ENCODE peak calls at places on chromosomes 13 and 19, in ten cellular contexts. E, K, P, M, T, X, G, C, V and Y are unnamed samples.

GRCh38 chr13:28313579-28313978 is 175.2 kb downstream of the PAN3 start:
- DNase-seq in X (no peak), G (no peak), T (no peak), P (no peak), V (no peak), C (no peak), M (peak), E (no peak), K (no peak), Y (peak)

GRCh38 chr13:89577301-89577700 is 1770.2 kb upstream of the MIR17HG start:
- DNase-seq in X (no peak), C (no peak), V (no peak), M (no peak), K (no peak), P (no peak), E (no peak), T (no peak), G (no peak), Y (no peak)

GRCh38 chr13:90414691-90415596 is 932.5 kb upstream of the MIR17HG start:
- DNase-seq in G (no peak), P (no peak), E (no peak), V (peak), T (peak), K (peak), M (no peak), X (no peak), C (peak), Y (peak)

GRCh38 chr19:3801412-3802096 is 15.4 kb upstream of the MATK start:
- DNase-seq in M (peak), V (no peak), T (peak), G (no peak), E (peak), C (no peak), P (peak), K (no peak), X (peak), Y (peak)

GRCh38 chr13:33710924-33711323 is 107.0 kb upstream of the RFC3 start:
- DNase-seq in G (no peak), M (no peak), K (no peak), T (no peak), P (no peak), X (no peak), V (no peak), C (no peak), E (no peak), Y (no peak)

GRCh38 chr13:30002577-30002976 is 152.2 kb upstream of the UBL3 start:
- DNase-seq in M (peak), V (no peak), T (peak), G (no peak), P (no peak), X (no peak), C (no peak), K (peak), E (no peak), Y (peak)

GRCh38 chr13:40164137-40164536 is 502.3 kb downstream of the FOXO1 start:
- DNase-seq in M (no peak), K (no peak), X (no peak), T (no peak), G (no peak), P (no peak), C (peak), V (peak), E (no peak), Y (peak)

GRCh38 chr13:33692531-33692930 is 125.4 kb upstream of the RFC3 start:
- DNase-seq in M (no peak), P (no peak), K (no peak), E (no peak), C (no peak), T (no peak), X (no peak), G (no peak), V (no peak), Y (no peak)

GRCh38 chr13:48908381-48909087 is 67.2 kb upstream of the FNDC3A start:
- DNase-seq in T (peak), M (no peak), V (no peak), G (no peak), C (no peak), X (no peak), E (no peak), P (no peak), K (peak), Y (peak)

GRCh38 chr19:6593651-6594416 is 2.9 kb upstream of the CD70 start:
- DNase-seq in M (peak), T (no peak), E (peak), G (no peak), K (no peak), P (no peak), C (no peak), V (no peak), X (no peak), Y (peak)

GRCh38 chr13:40329682-40330485 is 336.6 kb downstream of the FOXO1 start:
- DNase-seq in G (no peak), P (no peak), K (peak), M (peak), E (no peak), C (no peak), X (no peak), T (peak), V (no peak), Y (peak)

GRCh38 chr13:113638173-113638746 is 19.7 kb downstream of the ATP4B start:
- DNase-seq in V (no peak), X (no peak), P (peak), K (no peak), E (peak), T (no peak), G (no peak), M (no peak), C (no peak), Y (no peak)

GRCh38 chr13:74047925-74048324 is 86.3 kb downstream of the KLF12 start:
- DNase-seq in E (no peak), C (peak), K (no peak), V (no peak), G (no peak), X (no peak), M (no peak), T (peak), P (peak), Y (peak)

GRCh38 chr13:34179481-34179880 is 361.5 kb downstream of the RFC3 start:
- DNase-seq in E (no peak), V (peak), C (no peak), G (no peak), P (no peak), M (no peak), K (peak), X (no peak), T (peak), Y (peak)

GRCh38 chr19:46559203-46559602 is 41.9 kb upstream of the CALM3 start:
- DNase-seq in V (no peak), C (no peak), K (no peak), X (no peak), T (no peak), E (no peak), G (no peak), M (no peak), P (no peak), Y (no peak)

GRCh38 chr13:47903836-47904235 is 97.2 kb downstream of the SUCLA2 start:
- DNase-seq in G (no peak), T (peak), V (no peak), P (no peak), M (no peak), C (no peak), K (peak), X (no peak), E (no peak), Y (peak)

GRCh38 chr13:58583961-58584360 is 952.4 kb downstream of the PCDH17 start:
- DNase-seq in P (no peak), K (peak), G (no peak), V (no peak), T (peak), X (no peak), E (no peak), C (no peak), M (no peak), Y (peak)

DNA sequence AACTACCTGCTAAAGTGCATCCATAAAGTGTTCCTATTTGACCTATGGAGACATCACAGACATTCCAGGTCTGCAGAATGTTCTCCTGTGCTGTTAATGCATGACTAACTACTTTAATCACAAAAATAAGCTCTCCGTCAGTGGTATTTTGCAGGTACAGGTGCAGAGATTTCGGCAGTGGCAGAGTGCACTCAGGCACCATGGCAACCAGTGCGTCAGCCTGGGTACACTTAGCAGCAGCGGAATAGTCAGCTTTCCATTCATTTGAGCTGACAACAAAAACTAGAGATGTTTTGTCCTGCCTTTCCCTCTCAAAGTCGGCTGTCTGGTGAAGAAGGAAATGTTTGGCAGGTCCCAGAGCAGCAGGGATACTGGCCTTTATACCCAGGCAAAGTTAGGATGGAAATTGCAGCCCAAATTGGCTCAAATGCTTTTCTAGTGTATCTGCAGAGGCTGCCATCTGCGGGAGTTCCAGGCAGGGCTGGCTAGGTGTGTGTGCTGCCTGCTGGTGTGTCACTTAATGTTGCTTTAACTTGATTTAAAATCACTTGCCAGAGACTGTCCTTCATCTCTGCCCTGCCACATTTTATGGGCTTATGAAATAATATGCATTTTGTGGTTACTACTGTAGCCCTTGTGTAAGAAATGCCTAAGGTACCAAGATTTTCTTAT is 195.8 kb downstream of the RAP2A start:
- DNase-seq in C (no peak), K (no peak), P (no peak), T (no peak), G (no peak), X (no peak), V (no peak), M (no peak), E (no peak), Y (no peak)
- TF ChIP-seq CTCF in C (no peak), K (no peak), P (no peak), T (no peak), G (no peak), X (no peak), V (no peak), M (no peak), E (no peak), Y (no peak)

DNA sequence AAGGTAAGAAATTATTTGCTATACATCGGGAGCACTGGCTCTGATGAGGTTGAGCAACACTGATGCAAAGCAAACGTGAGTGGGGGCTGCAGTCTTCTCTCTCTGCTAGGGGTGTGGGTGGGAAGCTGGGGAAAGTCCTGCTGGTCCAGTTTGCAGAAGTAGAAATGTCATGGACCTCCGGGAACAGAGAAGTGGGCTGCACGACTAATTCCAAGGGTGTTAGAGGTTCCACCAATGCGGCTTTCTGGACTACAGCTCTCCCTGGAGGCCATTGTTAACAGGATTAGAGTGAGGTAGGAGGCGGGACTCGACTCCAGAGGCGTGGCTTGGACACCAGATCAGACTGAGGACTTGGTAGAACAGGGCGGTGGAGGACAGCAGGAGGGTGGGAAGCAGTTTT is 5.7 kb upstream of the FBXO27 start:
- DNase-seq in G (no peak), C (no peak), X (no peak), E (no peak), V (no peak), P (peak), M (no peak), K (peak), T (no peak), Y (peak)
- TF ChIP-seq CTCF in G (no peak), C (peak), X (no peak), E (no peak), V (peak), P (peak), M (no peak), K (peak), T (no peak), Y (peak)

GRCh38 chr19:16970821-16971220 is 55.8 kb downstream of the CPAMD8 start:
- DNase-seq in T (no peak), K (no peak), C (no peak), E (no peak), V (no peak), P (no peak), G (no peak), M (no peak), X (no peak), Y (no peak)

DNA sequence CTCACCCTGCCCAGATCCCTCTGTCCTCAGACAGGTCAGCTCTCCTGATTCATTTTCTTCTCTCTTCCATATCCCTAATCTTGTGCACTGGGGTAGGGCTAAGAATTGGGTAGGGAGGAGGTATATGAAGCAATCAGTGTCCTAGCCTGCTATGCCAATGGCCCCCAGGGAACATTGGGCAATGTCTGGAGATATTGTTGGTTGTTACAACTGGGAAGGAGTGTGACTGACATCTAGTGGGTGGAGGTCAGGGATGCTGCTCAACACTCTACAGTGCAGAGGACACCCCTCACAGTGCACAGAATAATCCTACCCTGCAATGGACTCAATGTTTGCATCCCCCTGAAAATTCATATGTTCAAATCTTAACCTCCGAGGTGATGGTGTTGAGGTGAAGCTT is 57.5 kb downstream of the CPAMD8 start:
- DNase-seq in P (no peak), K (no peak), G (no peak), X (no peak), T (no peak), M (peak), E (no peak), V (no peak), C (no peak), Y (peak)
- TF ChIP-seq CTCF in P (no peak), K (no peak), G (no peak), X (no peak), T (no peak), M (peak), E (no peak), V (no peak), C (no peak), Y (peak)

GRCh38 chr19:8528500-8528899 is 14.5 kb upstream of the ZNF414 start:
- DNase-seq in T (no peak), E (no peak), K (no peak), X (no peak), C (no peak), V (no peak), G (no peak), P (no peak), M (no peak), Y (no peak)

GRCh38 chr19:8530061-8530679 is 16.2 kb upstream of the ZNF414 start:
- DNase-seq in T (no peak), G (no peak), P (no peak), K (no peak), X (no peak), E (no peak), C (no peak), V (no peak), M (no peak), Y (no peak)

GRCh38 chr19:8529369-8530006 is 15.5 kb upstream of the ZNF414 start:
- DNase-seq in K (no peak), E (no peak), C (no peak), V (no peak), P (no peak), T (no peak), M (no peak), X (no peak), G (no peak), Y (no peak)

GRCh38 chr19:8526345-8527062 is 12.5 kb upstream of the ZNF414 start:
- DNase-seq in P (peak), M (peak), C (peak), V (peak), X (no peak), K (peak), G (peak), E (peak), T (peak), Y (peak)

GRCh38 chr19:8525401-8525684 is 11.4 kb upstream of the ZNF414 start:
- DNase-seq in X (no peak), T (no peak), M (no peak), P (no peak), C (no peak), V (no peak), G (no peak), K (no peak), E (no peak), Y (no peak)
- TF ChIP-seq CTCF in X (no peak), T (no peak), M (peak), P (no peak), C (peak), V (peak), G (peak), K (peak), E (no peak), Y (no peak)

GRCh38 chr19:18832331-18833140 is 777 bp downstream of the UPF1 start:
- DNase-seq in E (no peak), G (no peak), M (peak), K (no peak), V (no peak), P (no peak), C (no peak), X (no peak), T (no peak), Y (peak)
- TF ChIP-seq CTCF in E (no peak), G (peak), M (peak), K (peak), V (peak), P (no peak), C (peak), X (no peak), T (no peak), Y (peak)

GRCh38 chr19:40570313-40571004 is 6.2 kb upstream of the SHKBP1 start:
- DNase-seq in X (peak), M (peak), P (peak), K (peak), T (peak), V (peak), G (peak), C (peak), E (peak), Y (peak)
- TF ChIP-seq CTCF in X (no peak), M (no peak), P (no peak), K (no peak), T (peak), V (no peak), G (no peak), C (no peak), E (no peak), Y (peak)

GRCh38 chr19:18320865-18321728 is 1.8 kb downstream of the LSM4 start:
- DNase-seq in M (no peak), X (no peak), P (peak), V (no peak), G (no peak), T (no peak), K (no peak), C (no peak), E (no peak), Y (no peak)

GRCh38 chr19:18321729-18322091 is 1.2 kb downstream of the LSM4 start:
- DNase-seq in E (no peak), K (peak), C (no peak), T (no peak), P (no peak), G (no peak), X (no peak), M (peak), V (no peak), Y (peak)

GRCh38 chr19:18319591-18320135 is 3.2 kb downstream of the LSM4 start:
- DNase-seq in V (no peak), G (no peak), X (no peak), C (no peak), P (peak), E (no peak), K (no peak), T (no peak), M (no peak), Y (no peak)

GRCh38 chr19:18322759-18323460 is at the start of gene LSM4:
- DNase-seq in T (peak), M (peak), P (peak), K (peak), C (peak), E (peak), G (peak), X (peak), V (peak), Y (peak)

DNA sequence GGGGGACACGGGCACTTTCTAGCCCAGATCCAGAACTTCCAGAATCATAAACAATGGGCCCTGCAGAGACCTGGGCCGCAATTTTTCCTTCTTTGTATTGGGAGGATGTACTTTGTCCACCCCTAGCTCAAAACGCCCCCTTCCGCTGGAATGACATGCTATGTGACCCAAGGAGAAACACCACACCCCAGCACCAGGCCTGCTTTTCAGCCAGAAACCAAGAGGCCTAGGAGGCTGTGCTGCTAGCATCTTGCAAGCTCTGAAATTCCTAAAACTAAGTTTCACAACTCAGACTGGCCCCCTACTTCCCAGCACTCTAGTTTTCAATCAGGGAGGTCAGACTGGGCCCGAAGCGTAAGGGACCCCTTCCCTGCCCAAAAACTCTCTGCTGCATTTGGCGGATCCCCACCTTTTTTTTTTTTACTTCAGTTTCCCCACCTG is 538 bp downstream of the LSM4 start:
- DNase-seq in X (no peak), E (no peak), P (peak), T (peak), K (peak), C (no peak), M (peak), V (peak), G (no peak), Y (peak)
- TF ChIP-seq CTCF in X (no peak), E (no peak), P (no peak), T (peak), K (peak), C (peak), M (peak), V (peak), G (no peak), Y (peak)